ENCODE peak calls at places on chromosomes 3 and 15, in seven cellular contexts. R, G, M, A, W, J and Z are unnamed samples.

GRCh38 chr3:190004656-190005055 is 116.0 kb downstream of the P3H2 start:
- DNase-seq in R (peak), G (no peak), M (no peak), A (no peak), W (no peak), J (no peak), Z (peak)

GRCh38 chr3:47385796-47386195 is 5.0 kb downstream of the PTPN23 start:
- DNase-seq in R (no peak), G (no peak), M (no peak), A (no peak), W (no peak), J (no peak), Z (no peak)

GRCh38 chr3:13420817-13421755 is 964 bp upstream of the NUP210 start:
- DNase-seq in R (no peak), G (peak), M (peak), A (no peak), W (no peak), J (no peak), Z (no peak)

GRCh38 chr3:174540536-174540935 is 318.6 kb upstream of the NAALADL2 start:
- DNase-seq in R (no peak), G (peak), M (no peak), A (no peak), W (no peak), J (no peak), Z (no peak)

GRCh38 chr15:91348812-91349500 is 248.9 kb downstream of the SV2B start:
- DNase-seq in R (no peak), G (no peak), M (no peak), A (no peak), W (no peak), J (no peak), Z (no peak)

GRCh38 chr3:191869738-191870418 is 408.9 kb downstream of the PYDC2 start:
- DNase-seq in R (no peak), G (no peak), M (no peak), A (no peak), W (no peak), J (no peak), Z (no peak)

GRCh38 chr3:39149059-39149455 is 4.3 kb downstream of the CSRNP1 start:
- DNase-seq in R (no peak), G (no peak), M (no peak), A (no peak), W (no peak), J (no peak), Z (no peak)

GRCh38 chr15:100284701-100285100 is 57.1 kb downstream of the ADAMTS17 start:
- DNase-seq in R (no peak), G (no peak), M (no peak), A (no peak), W (no peak), J (peak), Z (no peak)

GRCh38 chr3:41893977-41894376 is 67.9 kb downstream of the ULK4 start:
- DNase-seq in R (peak), G (peak), M (peak), A (peak), W (no peak), J (no peak), Z (peak)

GRCh38 chr3:41464401-41464800 is 265.1 kb downstream of the CTNNB1 start:
- DNase-seq in R (peak), G (no peak), M (no peak), A (peak), W (no peak), J (no peak), Z (peak)

GRCh38 chr3:101518421-101518871 is 5.4 kb upstream of the SENP7 start:
- DNase-seq in R (peak), G (no peak), M (peak), A (no peak), W (no peak), J (no peak), Z (no peak)

GRCh38 chr3:123527046-123527445 is 57.8 kb downstream of the HACD2 start:
- DNase-seq in R (no peak), G (no peak), M (peak), A (no peak), W (no peak), J (no peak), Z (no peak)

GRCh38 chr3:121916189-121916588 is 22.0 kb downstream of the SLC15A2 start:
- DNase-seq in R (no peak), G (no peak), M (no peak), A (no peak), W (no peak), J (no peak), Z (no peak)

GRCh38 chr3:56468184-56469106 is at the start of gene ERC2:
- DNase-seq in R (peak), G (peak), M (no peak), A (no peak), W (no peak), J (peak), Z (peak)

GRCh38 chr3:51622868-51623267 is 48.2 kb upstream of the TEX264 start:
- DNase-seq in R (peak), G (no peak), M (no peak), A (no peak), W (no peak), J (peak), Z (peak)

GRCh38 chr15:26224266-26224665 is 361.1 kb upstream of the ATP10A start:
- DNase-seq in R (no peak), G (no peak), M (no peak), A (no peak), W (no peak), J (no peak), Z (no peak)

DNA sequence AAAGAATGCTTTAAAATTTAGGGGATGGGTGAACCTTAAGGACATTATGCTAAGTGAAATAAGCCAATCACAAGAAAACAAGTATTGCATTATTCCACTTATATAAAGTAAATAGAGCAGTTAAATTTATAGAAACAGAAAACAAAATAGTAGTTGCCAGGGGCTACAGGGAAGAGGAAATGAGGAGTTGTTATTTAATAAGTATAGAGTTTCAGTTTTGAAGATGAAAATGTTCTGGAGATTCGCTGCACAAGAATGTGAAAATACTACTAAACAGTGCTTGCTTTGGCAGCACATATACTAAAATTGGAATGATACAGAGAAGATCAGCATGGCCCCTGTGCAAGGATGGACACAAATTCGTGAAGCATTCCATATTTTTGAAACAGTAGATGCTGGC is 32.0 kb downstream of the DNAH12 start:
- DNase-seq in R (peak), G (no peak), M (no peak), A (no peak), W (no peak), J (no peak), Z (peak)
- H3K4me3 ChIP-seq in R (no peak), G (no peak), M (no peak), A (no peak), W (no peak), J (no peak), Z (no peak)

DNA sequence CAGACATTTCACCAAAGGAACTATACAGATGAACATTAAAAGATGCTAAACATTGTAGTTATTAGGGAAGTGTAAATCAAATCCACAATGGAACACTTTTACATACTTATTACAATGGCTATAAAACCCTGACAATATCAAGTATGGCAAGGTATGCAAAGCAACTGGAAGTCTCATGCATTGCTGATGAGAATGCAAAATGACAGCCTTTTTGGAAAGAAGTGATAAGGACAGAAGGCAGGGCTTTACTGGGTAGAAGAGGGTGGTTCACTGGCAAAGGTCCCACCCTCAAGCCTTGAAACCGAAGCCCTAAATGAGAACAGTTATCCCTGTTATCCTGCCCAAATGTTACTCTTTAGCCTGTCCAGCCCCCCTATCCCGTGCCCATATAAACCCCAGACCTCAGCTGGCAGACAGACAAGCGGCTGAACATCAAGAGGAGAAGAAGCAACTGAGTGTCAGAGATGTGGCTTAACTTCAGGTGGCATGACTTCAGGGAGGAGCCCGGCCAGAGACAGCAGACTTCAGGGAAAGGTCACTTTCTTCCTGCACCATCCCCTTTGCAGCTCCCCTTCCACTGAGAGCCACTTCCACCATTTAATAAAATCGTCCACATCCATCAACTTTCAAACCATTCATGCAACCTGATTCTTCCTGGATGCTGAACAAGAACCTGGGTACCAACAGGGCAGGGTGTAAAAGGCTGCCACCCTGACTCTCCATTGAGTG is 722 bp upstream of the GCSAM start:
- DNase-seq in R (no peak), G (no peak), M (no peak), A (no peak), W (no peak), J (no peak), Z (no peak)
- H3K4me3 ChIP-seq in R (no peak), G (no peak), M (peak), A (no peak), W (no peak), J (no peak), Z (no peak)

GRCh38 chr3:16242177-16242576 is 22.6 kb downstream of the DPH3 start:
- DNase-seq in R (no peak), G (no peak), M (no peak), A (no peak), W (no peak), J (no peak), Z (no peak)
- H3K4me3 ChIP-seq in R (no peak), G (no peak), M (no peak), A (no peak), W (no peak), J (no peak), Z (no peak)

GRCh38 chr3:80395023-80395422 is 627.2 kb upstream of the ROBO1 start:
- DNase-seq in R (no peak), G (no peak), M (no peak), A (no peak), W (no peak), J (no peak), Z (no peak)
- H3K4me3 ChIP-seq in R (no peak), G (no peak), M (no peak), A (no peak), W (no peak), J (no peak), Z (no peak)

GRCh38 chr15:56456229-56456628 is 8.7 kb downstream of the MNS1 start:
- DNase-seq in R (no peak), G (no peak), M (no peak), A (no peak), W (no peak), J (no peak), Z (no peak)

GRCh38 chr15:56459096-56459495 is 5.8 kb downstream of the MNS1 start:
- DNase-seq in R (no peak), G (no peak), M (no peak), A (no peak), W (no peak), J (no peak), Z (no peak)

GRCh38 chr15:56460046-56460445 is 4.9 kb downstream of the MNS1 start:
- DNase-seq in R (no peak), G (no peak), M (no peak), A (no peak), W (no peak), J (no peak), Z (peak)

DNA sequence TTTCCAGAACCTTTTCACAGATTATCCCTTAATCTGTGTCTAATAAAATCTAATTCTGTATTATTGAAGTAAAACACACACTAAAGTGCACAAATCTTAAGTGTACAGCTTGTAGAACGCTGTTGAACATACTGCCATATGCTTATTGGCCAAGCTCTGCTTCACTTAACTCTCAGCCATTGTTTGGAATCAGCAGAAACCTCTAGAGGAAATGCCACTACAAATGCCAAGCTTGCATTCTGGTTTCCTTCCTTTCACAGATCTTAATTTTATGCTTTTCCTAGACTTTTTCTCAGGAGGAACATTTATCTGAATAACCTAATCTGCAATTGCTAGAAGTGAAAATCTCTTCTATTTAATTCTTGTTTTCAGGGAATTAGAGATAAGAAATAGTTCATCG is 10.1 kb downstream of the MNS1 start:
- DNase-seq in R (no peak), G (no peak), M (no peak), A (no peak), W (no peak), J (no peak), Z (no peak)
- H3K4me3 ChIP-seq in R (no peak), G (no peak), M (no peak), A (no peak), W (no peak), J (no peak), Z (no peak)

GRCh38 chr3:116864627-116864927 is 155.0 kb downstream of the TUSC7 start:
- DNase-seq in R (no peak), G (no peak), M (no peak), A (no peak), W (no peak), J (no peak), Z (no peak)
- H3K4me3 ChIP-seq in R (peak), G (no peak), M (no peak), A (peak), W (peak), J (no peak), Z (no peak)